ENCODE peak calls at places on chromosome 17, in four cellular contexts. X, K, M and E are unnamed samples.

GRCh38 chr17:67679721-67680120 is 38.0 kb upstream of the NOL11 start:
- DNase-seq in X (no peak), K (no peak), M (no peak), E (no peak)

GRCh38 chr17:37662358-37662757 is 19.1 kb upstream of the DDX52 start:
- DNase-seq in X (no peak), K (no peak), M (no peak), E (no peak)

GRCh38 chr17:37838276-37838675 is 85.9 kb upstream of the TBC1D3K start:
- DNase-seq in M (no peak), K (no peak), X (no peak), E (no peak)

GRCh38 chr17:4786111-4786491 is at the start of gene VMO1:
- DNase-seq in K (no peak), M (peak; percentile 90), X (peak; percentile 38), E (no peak)

GRCh38 chr17:19738073-19738449 is 10.0 kb downstream of the ALDH3A1 start:
- DNase-seq in M (no peak), K (no peak), X (no peak), E (no peak)

GRCh38 chr17:63911657-63912100 is 621 bp upstream of the CSHL1 start:
- DNase-seq in M (peak; percentile 36), K (peak; percentile 60), X (peak; percentile 8), E (no peak)

GRCh38 chr17:63356275-63356905 is 89.7 kb downstream of the CYB561 start:
- DNase-seq in X (peak; percentile 98), M (peak; percentile 84), K (no peak), E (no peak)

GRCh38 chr17:3695723-3696411 is at the start of gene P2RX5:
- DNase-seq in X (peak; percentile 13), K (peak; percentile 42), M (no peak), E (no peak)

GRCh38 chr17:19760781-19761180 is 12.7 kb upstream of the ALDH3A1 start:
- DNase-seq in K (no peak), X (no peak), M (no peak), E (peak; percentile 11)

GRCh38 chr17:35714988-35715387 is 16.5 kb upstream of the RASL10B start:
- DNase-seq in K (no peak), M (no peak), X (no peak), E (no peak)

GRCh38 chr17:3944485-3945388 is 19.5 kb downstream of the ATP2A3 start:
- DNase-seq in K (peak; percentile 90), M (peak; percentile 74), X (peak; percentile 49), E (no peak)

GRCh38 chr17:75753514-75754377 is 11.2 kb downstream of the GALK1 start:
- DNase-seq in K (peak; percentile 73), X (peak; percentile 60), M (peak; percentile 86), E (no peak)

GRCh38 chr17:37327341-37328090 is 48.3 kb upstream of the C17orf78 start:
- DNase-seq in K (no peak), M (no peak), X (peak; percentile 99), E (no peak)

GRCh38 chr17:491086-492014 is 138.7 kb upstream of the RPH3AL start:
- DNase-seq in X (peak; percentile 83), K (peak; percentile 52), M (peak; percentile 68), E (no peak)

GRCh38 chr17:33052856-33053255 is 61.2 kb downstream of the SPACA3 start:
- DNase-seq in X (peak; percentile 2), M (no peak), K (no peak), E (no peak)

GRCh38 chr17:74271902-74272563 is 2.0 kb upstream of the DNAI2 start:
- DNase-seq in K (no peak), M (no peak), X (no peak), E (no peak)

DNA sequence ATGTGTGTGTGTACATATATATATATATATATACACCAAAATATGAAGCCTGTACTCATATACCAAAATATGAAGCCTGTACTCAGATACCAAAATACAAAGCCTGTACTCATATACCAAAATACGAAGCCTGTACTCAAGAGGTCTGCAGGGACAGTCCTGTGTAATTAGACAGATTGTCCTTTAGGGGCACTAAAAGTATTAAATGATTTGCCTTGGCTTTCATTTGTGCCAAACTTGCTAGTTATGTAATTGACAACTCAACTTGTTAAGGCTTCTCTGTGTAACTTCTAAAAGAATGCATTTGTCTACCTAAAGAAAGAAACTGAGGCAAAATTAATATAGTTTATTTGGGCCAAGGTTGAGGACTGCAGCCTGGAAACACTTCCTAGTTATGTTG is 30.8 kb upstream of the DHX40 start:
- DNase-seq in M (peak; percentile 42), K (no peak), X (peak; percentile 6), E (no peak)
- TF ChIP-seq CTCF in M (peak; percentile 34), K (no peak), X (peak; percentile 16), E (no peak)

GRCh38 chr17:39999067-39999466 is 16.2 kb upstream of the CSF3 start:
- DNase-seq in X (no peak), M (no peak), K (no peak), E (no peak)
- TF ChIP-seq CTCF in X (no peak), M (no peak), K (no peak), E (no peak)

GRCh38 chr17:55340726-55341125 is 76.0 kb downstream of the HLF start:
- DNase-seq in M (no peak), K (no peak), X (no peak), E (no peak)
- TF ChIP-seq CTCF in M (no peak), K (no peak), X (no peak), E (no peak)

DNA sequence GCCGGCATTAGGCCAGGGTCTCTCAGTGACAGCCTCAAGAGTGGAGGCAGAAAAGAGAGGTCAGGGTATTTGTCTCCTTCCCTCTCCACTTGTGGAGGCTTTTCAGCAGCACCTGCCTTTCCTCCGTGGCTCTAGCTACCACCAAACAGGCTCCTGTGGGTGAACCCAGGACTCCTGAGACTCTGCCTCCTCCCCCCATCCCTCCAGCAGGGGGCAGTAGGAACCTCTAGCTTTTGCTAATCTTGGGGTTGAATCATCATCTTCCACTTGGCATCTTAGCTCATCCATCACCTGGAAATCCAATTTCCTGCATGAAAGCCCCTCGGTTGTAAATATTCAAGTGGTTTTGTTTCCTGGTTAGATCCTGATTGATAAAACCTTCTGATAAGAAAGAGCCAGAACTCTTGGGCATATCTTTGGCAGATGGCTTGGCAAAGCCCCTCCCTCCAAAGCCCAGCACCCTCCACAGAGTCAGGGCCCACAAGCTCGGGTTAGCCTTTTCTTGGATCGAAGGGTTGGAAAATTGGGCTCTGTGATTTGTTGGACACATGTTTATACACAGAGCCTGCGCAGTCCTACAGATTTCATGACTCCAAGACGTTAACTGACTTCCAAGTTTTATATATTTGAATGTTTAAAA is 322.1 kb downstream of the MAP2K4 start:
- DNase-seq in X (no peak), M (peak; percentile 54), K (peak; percentile 56), E (no peak)
- TF ChIP-seq CTCF in X (peak; percentile 48), M (peak; percentile 69), K (peak; percentile 63), E (no peak)

DNA sequence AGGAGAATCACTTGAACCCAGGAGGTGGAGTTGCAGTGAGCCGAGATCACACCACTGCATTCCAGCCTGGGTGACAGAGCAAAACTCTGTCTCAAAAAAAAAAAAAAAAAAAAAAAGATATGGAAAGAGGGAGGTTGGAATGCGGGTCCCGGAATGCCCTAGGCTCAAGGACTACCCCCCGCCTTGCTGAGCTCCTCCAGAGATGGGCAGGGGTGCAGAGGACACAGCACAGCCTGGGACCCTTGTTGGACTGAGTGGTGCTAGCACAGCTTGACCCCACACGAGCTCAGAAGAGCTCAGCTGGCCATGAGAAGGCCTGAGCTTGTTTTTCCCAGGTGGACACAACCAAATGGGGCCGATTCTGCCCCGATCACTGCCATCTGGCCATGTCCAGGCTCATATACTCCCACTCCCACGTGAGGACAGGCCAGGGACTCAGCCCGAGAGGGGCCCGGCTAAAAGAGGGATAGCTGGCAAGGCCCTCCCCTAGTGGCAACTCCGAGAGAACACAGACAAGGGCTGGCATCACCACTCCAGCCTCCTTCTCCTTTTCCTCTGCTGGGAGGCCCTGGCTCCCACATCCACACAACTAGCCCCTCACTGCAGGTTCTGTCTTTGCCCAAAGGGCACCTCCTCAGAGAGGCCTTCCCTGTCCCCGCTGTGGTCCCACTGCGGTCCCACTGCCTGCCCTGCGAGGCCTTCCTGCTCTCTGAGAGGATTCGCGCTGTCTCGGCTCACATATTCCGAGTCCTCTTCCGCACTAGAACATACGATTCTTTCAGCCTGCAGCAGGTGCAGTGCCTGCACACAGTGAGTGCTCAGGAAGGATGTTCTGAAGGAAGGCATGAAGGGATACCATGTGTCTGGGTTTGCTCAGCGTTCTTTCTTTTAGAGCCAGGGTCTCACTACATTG is 11.0 kb downstream of the SGCA start:
- DNase-seq in X (peak; percentile 37), M (no peak), K (no peak), E (no peak)
- TF ChIP-seq CTCF in X (peak; percentile 20), M (no peak), K (no peak), E (no peak)

GRCh38 chr17:57868007-57868774 is 18.3 kb upstream of the MRPS23 start:
- DNase-seq in X (peak; percentile 93), K (no peak), M (no peak), E (no peak)
- TF ChIP-seq CTCF in X (peak; percentile 68), K (no peak), M (peak; percentile 14), E (no peak)

DNA sequence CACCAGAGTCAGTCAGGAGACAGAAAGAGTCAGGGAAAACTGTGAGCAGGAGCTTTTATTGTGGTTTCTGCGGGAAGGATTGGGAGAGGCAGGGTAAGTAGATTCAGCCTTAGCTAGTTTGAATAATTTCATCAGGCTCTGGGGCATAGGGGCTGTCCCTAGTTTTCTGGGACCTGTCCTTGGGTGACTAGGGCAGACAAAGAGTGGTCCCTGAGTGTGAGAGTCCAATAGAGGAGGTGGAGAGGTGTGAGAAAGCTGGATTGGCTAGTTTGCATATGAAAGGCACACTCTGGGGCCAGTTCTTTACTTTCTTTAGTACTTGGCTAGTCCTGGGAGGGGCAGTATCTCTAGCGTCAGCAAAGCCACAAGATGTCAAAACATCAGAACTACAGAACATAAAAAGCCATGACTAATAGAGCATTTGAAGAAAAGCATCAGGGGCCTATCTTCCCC is 255.6 kb downstream of the HS3ST3A1 start:
- DNase-seq in M (no peak), K (no peak), X (peak; percentile 97), E (no peak)
- TF ChIP-seq CTCF in M (no peak), K (no peak), X (peak; percentile 14), E (no peak)

DNA sequence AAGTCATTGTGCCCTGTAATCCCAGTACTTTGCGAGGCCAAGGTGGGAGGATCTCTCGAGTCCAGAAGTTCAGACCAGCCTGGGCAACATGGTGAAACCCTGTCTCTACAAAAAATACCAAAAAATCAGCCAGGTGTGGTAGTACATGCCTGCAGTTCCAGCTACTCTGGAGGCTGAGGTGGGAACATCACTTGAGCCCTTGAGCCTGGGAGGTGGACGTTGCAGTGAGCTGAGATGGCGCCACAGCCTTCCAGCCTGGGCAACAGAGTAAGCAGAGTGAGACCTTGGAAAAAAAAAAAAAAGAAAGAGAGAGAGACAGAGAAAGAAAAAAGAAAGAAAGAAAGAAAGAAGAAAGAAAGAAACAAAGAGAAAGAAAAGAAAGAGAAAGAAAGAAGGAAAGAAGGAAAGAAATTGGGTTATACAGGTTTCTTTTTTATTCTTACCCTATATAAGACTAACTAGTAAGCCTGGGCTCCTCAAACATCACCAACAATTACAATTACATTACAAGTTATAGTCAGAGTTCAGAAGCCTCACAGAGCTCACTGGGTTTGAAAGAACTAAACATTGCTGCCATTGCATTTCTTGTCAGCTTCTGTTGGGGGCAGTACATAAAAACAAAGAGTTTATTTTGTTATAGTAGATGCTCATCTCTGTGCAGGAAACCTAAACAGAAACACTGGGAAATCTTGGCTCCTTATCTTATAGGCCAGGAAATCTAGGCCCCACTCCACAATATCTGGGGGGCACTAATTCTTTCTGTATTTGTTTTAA is 6.7 kb upstream of the ABCA9 start:
- DNase-seq in M (peak; percentile 40), X (no peak), K (no peak), E (no peak)
- TF ChIP-seq CTCF in M (peak; percentile 50), X (no peak), K (no peak), E (no peak)